ENCODE peak calls at places on chromosomes 7 and 10, in eight cellular contexts. D is left lung, J is fibroblast of lung, Z is fibroblast of pulmonary artery, K is cardiac muscle cell, M is skeletal muscle cell, P is lower leg skin, C is left ventricle myocardium inferior. X is an unnamed sample.

GRCh38 chr7:130400120-130400572 is 19.9 kb downstream of the CPA1 start:
- DNase-seq in D (no peak), J (peak), Z (peak), K (no peak), M (no peak), P (no peak), C (no peak), X (no peak)

GRCh38 chr7:155618708-155619633 is 25.5 kb upstream of the RBM33 start:
- DNase-seq in D (no peak), J (peak), Z (no peak), K (no peak), M (no peak), P (no peak), C (no peak), X (no peak)

GRCh38 chr10:104913390-104913789 is 272.3 kb downstream of the SORCS3 start:
- DNase-seq in D (no peak), J (no peak), Z (no peak), K (no peak), M (no peak), P (no peak), C (no peak), X (no peak)

GRCh38 chr7:150388709-150389531 is 9.8 kb downstream of the ZNF775 start:
- DNase-seq in D (peak), J (peak), Z (peak), K (peak), M (no peak), P (no peak), C (peak), X (no peak)

GRCh38 chr10:110834622-110835219 is 37.0 kb upstream of the PDCD4 start:
- DNase-seq in D (peak), J (no peak), Z (peak), K (peak), M (no peak), P (no peak), C (no peak), X (no peak)

GRCh38 chr7:46146454-46147255 is 225.6 kb upstream of the IGFBP3 start:
- DNase-seq in D (no peak), J (peak), Z (peak), K (no peak), M (no peak), P (no peak), C (peak), X (no peak)

GRCh38 chr7:32103361-32103760 is 33.2 kb upstream of the PDE1C start:
- DNase-seq in D (no peak), J (no peak), Z (no peak), K (no peak), M (no peak), P (no peak), C (no peak), X (no peak)

GRCh38 chr10:77163670-77164348 is 473.8 kb downstream of the KCNMA1 start:
- DNase-seq in D (no peak), J (peak), Z (peak), K (peak), M (peak), P (peak), C (no peak), X (no peak)

GRCh38 chr10:93916257-93917063 is 22.7 kb downstream of the SLC35G1 start:
- DNase-seq in D (no peak), J (peak), Z (peak), K (peak), M (no peak), P (no peak), C (no peak), X (no peak)

GRCh38 chr7:94654764-94655561 is 970 bp downstream of the SGCE start:
- DNase-seq in D (no peak), J (peak), Z (peak), K (peak), M (no peak), P (no peak), C (peak), X (no peak)

GRCh38 chr10:26879744-26880143 is 19.0 kb upstream of the ABI1 start:
- DNase-seq in D (peak), J (no peak), Z (no peak), K (peak), M (no peak), P (no peak), C (no peak), X (no peak)

GRCh38 chr7:2607122-2607912 is 24.5 kb upstream of the TTYH3 start:
- DNase-seq in D (no peak), J (no peak), Z (peak), K (no peak), M (no peak), P (peak), C (peak), X (no peak)

GRCh38 chr10:35422236-35422635 is 85.9 kb downstream of the CCNY start:
- DNase-seq in D (no peak), J (no peak), Z (no peak), K (peak), M (no peak), P (no peak), C (no peak), X (no peak)

GRCh38 chr7:112089551-112089950 is 116.6 kb downstream of the DOCK4 start:
- DNase-seq in D (peak), J (no peak), Z (no peak), K (no peak), M (no peak), P (no peak), C (no peak), X (no peak)

GRCh38 chr10:133359554-133359971 is 1.7 kb upstream of the FUOM start:
- DNase-seq in D (no peak), J (no peak), Z (no peak), K (peak), M (no peak), P (no peak), C (no peak), X (no peak)

GRCh38 chr7:125563964-125564529 is 634.4 kb upstream of the POT1 start:
- DNase-seq in D (no peak), J (no peak), Z (no peak), K (no peak), M (no peak), P (no peak), C (no peak), X (no peak)

GRCh38 chr7:130356121-130356759 is 11.6 kb downstream of the CPA5 start:
- DNase-seq in D (peak), J (peak), Z (peak), K (peak), M (peak), P (peak), C (peak), X (no peak)

GRCh38 chr10:86225098-86225782 is 141.4 kb downstream of the GRID1 start:
- DNase-seq in D (no peak), J (no peak), Z (peak), K (no peak), M (peak), P (no peak), C (no peak), X (no peak)

GRCh38 chr10:31760674-31761081 is 168.0 kb downstream of the ARHGAP12 start:
- DNase-seq in D (no peak), J (no peak), Z (no peak), K (no peak), M (no peak), P (no peak), C (no peak), X (no peak)

GRCh38 chr7:102008535-102009262 is 191.3 kb downstream of the CUX1 start:
- DNase-seq in D (no peak), J (no peak), Z (no peak), K (no peak), M (no peak), P (no peak), C (no peak), X (no peak)

GRCh38 chr7:107528461-107528860 is 35.3 kb downstream of the COG5 start:
- DNase-seq in D (no peak), J (peak), Z (peak), K (no peak), M (peak), P (no peak), C (no peak), X (no peak)

GRCh38 chr10:58818889-58819288 is 306.2 kb downstream of the BICC1 start:
- DNase-seq in D (no peak), J (peak), Z (peak), K (no peak), M (peak), P (no peak), C (no peak), X (no peak)

GRCh38 chr7:14936530-14936929 is 34.0 kb upstream of the DGKB start:
- DNase-seq in D (no peak), J (peak), Z (peak), K (no peak), M (peak), P (no peak), C (no peak), X (no peak)

GRCh38 chr7:23472556-23472955 is 2.3 kb upstream of the IGF2BP3 start:
- DNase-seq in D (no peak), J (no peak), Z (no peak), K (no peak), M (no peak), P (no peak), C (no peak), X (no peak)

GRCh38 chr10:110491346-110491745 is 6.4 kb upstream of the DUSP5 start:
- DNase-seq in D (no peak), J (no peak), Z (no peak), K (no peak), M (no peak), P (no peak), C (no peak), X (no peak)

GRCh38 chr10:119268871-119269506 is 61.6 kb downstream of the GRK5 start:
- DNase-seq in D (no peak), J (no peak), Z (peak), K (no peak), M (no peak), P (no peak), C (no peak), X (no peak)

GRCh38 chr7:84123903-84124573 is 70.6 kb downstream of the SEMA3A start:
- DNase-seq in D (no peak), J (peak), Z (no peak), K (peak), M (peak), P (no peak), C (no peak), X (no peak)

GRCh38 chr10:11757820-11758463 is 15.8 kb downstream of the ECHDC3 start:
- DNase-seq in D (peak), J (peak), Z (peak), K (peak), M (peak), P (peak), C (peak), X (peak)

GRCh38 chr10:34178196-34178595 is 636.9 kb downstream of the PARD3 start:
- DNase-seq in D (no peak), J (no peak), Z (no peak), K (no peak), M (no peak), P (no peak), C (no peak), X (no peak)

GRCh38 chr10:91309711-91310110 is 89.2 kb downstream of the PCGF5 start:
- DNase-seq in D (no peak), J (no peak), Z (no peak), K (no peak), M (no peak), P (no peak), C (no peak), X (no peak)

GRCh38 chr7:40133561-40134427 is 628 bp downstream of the MPLKIP start:
- DNase-seq in D (no peak), J (peak), Z (peak), K (no peak), M (no peak), P (peak), C (no peak), X (no peak)

GRCh38 chr10:71368639-71369038 is 28.1 kb upstream of the CDH23 start:
- DNase-seq in D (no peak), J (no peak), Z (no peak), K (no peak), M (no peak), P (no peak), C (no peak), X (no peak)

GRCh38 chr7:112547916-112548315 is 67.1 kb downstream of the LSMEM1 start:
- DNase-seq in D (no peak), J (no peak), Z (no peak), K (no peak), M (peak), P (no peak), C (no peak), X (no peak)

GRCh38 chr10:8043569-8044306 is 10.8 kb upstream of the GATA3 start:
- DNase-seq in D (no peak), J (no peak), Z (no peak), K (no peak), M (no peak), P (peak), C (no peak), X (no peak)

GRCh38 chr7:151735854-151736402 is 141.0 kb downstream of the PRKAG2 start:
- DNase-seq in D (no peak), J (no peak), Z (no peak), K (no peak), M (no peak), P (no peak), C (no peak), X (no peak)

GRCh38 chr10:95327367-95327766 is 36.6 kb upstream of the PDLIM1 start:
- DNase-seq in D (no peak), J (peak), Z (peak), K (peak), M (no peak), P (no peak), C (peak), X (no peak)

GRCh38 chr7:92835851-92836488 is 403 bp downstream of the CDK6 start:
- DNase-seq in D (peak), J (peak), Z (peak), K (no peak), M (no peak), P (peak), C (peak), X (peak)

GRCh38 chr7:67006966-67007365 is 10.3 kb downstream of the TYW1 start:
- DNase-seq in D (no peak), J (no peak), Z (no peak), K (no peak), M (no peak), P (peak), C (no peak), X (no peak)

GRCh38 chr7:116952640-116953371 is 495 bp upstream of the ST7 start:
- DNase-seq in D (peak), J (peak), Z (peak), K (peak), M (no peak), P (peak), C (peak), X (peak)
- H3K4me3 ChIP-seq in D (peak), J (peak), Z (peak), K (peak), M (peak), P (peak), C (peak), X (peak)

DNA sequence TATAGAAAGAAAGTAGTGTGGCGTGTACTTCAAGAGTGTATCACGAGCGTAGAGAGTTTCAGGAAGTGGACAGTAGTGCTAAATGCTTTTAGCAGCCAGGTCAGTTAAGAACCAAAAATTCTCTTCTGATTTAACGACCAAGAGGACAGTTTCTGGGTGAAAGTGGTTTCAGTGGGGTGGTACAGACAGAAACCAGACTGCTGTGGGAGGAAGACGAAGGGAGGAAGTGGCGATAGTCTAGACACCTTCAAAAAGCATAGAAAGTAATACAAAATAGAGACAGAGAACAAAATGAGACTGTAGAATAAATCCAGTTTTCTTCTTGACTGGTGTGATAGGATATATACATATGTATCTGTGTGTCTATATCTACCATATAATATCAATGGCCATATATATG is 93.5 kb downstream of the MBL2 start:
- DNase-seq in D (no peak), J (no peak), Z (no peak), K (no peak), M (no peak), P (no peak), C (no peak), X (no peak)
- H3K4me3 ChIP-seq in D (no peak), J (no peak), Z (no peak), K (no peak), M (no peak), P (no peak), C (no peak), X (no peak)

GRCh38 chr10:101467286-101467770 is 113.4 kb downstream of the BTRC start:
- DNase-seq in D (no peak), J (peak), Z (peak), K (peak), M (peak), P (no peak), C (no peak), X (peak)

GRCh38 chr10:101468159-101468558 is 114.2 kb downstream of the BTRC start:
- DNase-seq in D (no peak), J (no peak), Z (no peak), K (no peak), M (no peak), P (no peak), C (no peak), X (no peak)

GRCh38 chr10:101466016-101466912 is 112.3 kb downstream of the BTRC start:
- DNase-seq in D (no peak), J (no peak), Z (no peak), K (no peak), M (no peak), P (no peak), C (no peak), X (no peak)

GRCh38 chr10:101464518-101465085 is 110.6 kb downstream of the BTRC start:
- DNase-seq in D (no peak), J (no peak), Z (no peak), K (no peak), M (no peak), P (no peak), C (no peak), X (no peak)

DNA sequence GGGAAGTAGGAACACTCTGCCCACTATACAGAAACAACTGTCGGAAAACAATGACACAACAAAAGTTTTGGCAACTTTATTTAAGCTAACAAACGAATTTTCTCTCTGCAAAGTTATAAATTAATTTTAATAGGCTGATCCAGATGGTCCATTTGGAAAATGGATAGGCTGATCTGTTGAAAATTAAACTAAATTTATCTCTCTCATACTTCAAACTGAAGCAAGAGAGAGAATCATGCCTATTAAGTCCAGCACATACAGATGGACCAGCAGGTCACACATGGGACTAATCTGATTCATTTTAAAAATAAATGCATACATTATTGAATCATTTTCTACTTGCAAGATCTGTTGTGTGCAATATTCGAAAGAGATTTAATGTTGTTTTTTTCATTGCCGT is 110.1 kb downstream of the BTRC start:
- DNase-seq in D (no peak), J (no peak), Z (no peak), K (no peak), M (no peak), P (no peak), C (no peak), X (no peak)
- H3K4me3 ChIP-seq in D (no peak), J (no peak), Z (no peak), K (no peak), M (no peak), P (no peak), C (no peak), X (no peak)

GRCh38 chr10:43204943-43205671 is 61.8 kb downstream of the RASGEF1A start:
- DNase-seq in D (peak), J (peak), Z (peak), K (peak), M (peak), P (peak), C (no peak), X (no peak)

GRCh38 chr10:43202657-43203490 is 64.0 kb downstream of the RASGEF1A start:
- DNase-seq in D (peak), J (no peak), Z (no peak), K (peak), M (no peak), P (peak), C (peak), X (no peak)

GRCh38 chr10:43202224-43202656 is 64.0 kb downstream of the CSGALNACT2 start:
- DNase-seq in D (no peak), J (peak), Z (peak), K (peak), M (no peak), P (peak), C (no peak), X (no peak)

GRCh38 chr10:43204394-43204942 is 62.4 kb downstream of the RASGEF1A start:
- DNase-seq in D (no peak), J (no peak), Z (no peak), K (no peak), M (no peak), P (peak), C (no peak), X (no peak)

GRCh38 chr10:43203491-43204393 is 63.1 kb downstream of the RASGEF1A start:
- DNase-seq in D (no peak), J (no peak), Z (peak), K (peak), M (no peak), P (peak), C (no peak), X (peak)
- H3K4me3 ChIP-seq in D (peak), J (no peak), Z (peak), K (no peak), M (peak), P (no peak), C (peak), X (peak)

DNA sequence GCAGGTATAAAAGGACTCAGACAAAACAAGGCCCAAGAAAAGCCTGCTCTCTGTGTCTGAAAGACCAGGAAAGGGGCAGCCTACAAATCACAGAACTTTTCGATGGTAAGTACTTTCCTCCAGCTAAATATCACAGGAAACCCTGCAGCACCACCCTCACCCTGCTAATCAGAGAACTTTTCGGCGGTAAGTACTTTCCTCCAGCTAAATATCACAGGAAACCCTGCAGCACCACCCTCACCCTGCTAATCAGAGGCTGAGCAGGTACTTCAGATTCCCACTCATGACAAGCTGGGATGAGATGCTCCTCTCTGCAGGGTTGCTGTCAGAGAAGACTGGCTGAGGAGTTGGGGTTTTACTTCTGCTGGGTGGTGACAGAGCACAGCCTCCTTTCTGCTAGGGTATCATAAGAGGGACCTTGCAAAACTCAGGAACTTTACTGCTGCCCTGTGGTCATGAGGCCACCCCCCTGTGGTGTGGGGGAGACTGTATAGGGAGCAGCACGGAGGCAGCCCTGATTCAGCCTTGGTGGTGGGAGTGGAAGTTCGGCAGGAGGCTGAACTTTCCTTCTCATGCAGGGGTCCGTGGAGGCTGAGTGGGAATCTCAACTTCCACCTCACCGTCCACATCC is 7.2 kb downstream of the WDR37 start:
- DNase-seq in D (no peak), J (no peak), Z (no peak), K (no peak), M (no peak), P (no peak), C (no peak), X (no peak)
- H3K4me3 ChIP-seq in D (no peak), J (no peak), Z (no peak), K (no peak), M (no peak), P (no peak), C (no peak), X (no peak)

X was measured in tibial nerve.